ENCODE peak calls at places on chromosomes 7 and 10, in five cellular contexts. E, C, M, Y and I are unnamed samples.

GRCh38 chr10:11401314-11402222 is 209.9 kb downstream of the USP6NL start:
- DNase-seq in E (no peak), C (no peak), M (no peak), Y (no peak), I (no peak)

GRCh38 chr7:32515890-32516550 is 20.7 kb downstream of the AVL9 start:
- DNase-seq in Y (no peak), M (no peak), E (peak; percentile 92), C (no peak), I (no peak)

GRCh38 chr10:48241301-48241700 is 33.2 kb downstream of the FRMPD2 start:
- DNase-seq in C (no peak), M (no peak), E (no peak), Y (no peak), I (no peak)

GRCh38 chr7:80054356-80054755 is 80.3 kb upstream of the GNAI1 start:
- DNase-seq in M (no peak), Y (no peak), E (no peak), C (no peak), I (no peak)

GRCh38 chr10:110870823-110871235 is 899 bp upstream of the PDCD4 start:
- DNase-seq in E (no peak), M (no peak), Y (no peak), C (no peak), I (no peak)

GRCh38 chr10:51804861-51805260 is 105.5 kb upstream of the CSTF2T start:
- DNase-seq in E (no peak), M (no peak), C (no peak), Y (no peak), I (no peak)

GRCh38 chr7:105782391-105783063 is 93.9 kb downstream of the ATXN7L1 start:
- DNase-seq in M (no peak), C (no peak), E (no peak), Y (no peak), I (peak; percentile 53)

GRCh38 chr10:60430017-60430416 is 40.3 kb upstream of the ANK3 start:
- DNase-seq in M (no peak), E (no peak), Y (no peak), C (no peak), I (no peak)

GRCh38 chr7:45241339-45242109 is 83.9 kb downstream of the RAMP3 start:
- DNase-seq in E (no peak), C (no peak), M (peak; percentile 58), Y (peak; percentile 38), I (no peak)

GRCh38 chr10:112838784-112839481 is 111.1 kb upstream of the TCF7L2 start:
- DNase-seq in E (no peak), M (no peak), Y (peak; percentile 67), C (no peak), I (no peak)

GRCh38 chr10:48678041-48678440 is 6.6 kb upstream of the WDFY4 start:
- DNase-seq in M (no peak), Y (no peak), E (no peak), C (no peak), I (no peak)

GRCh38 chr10:85043207-85043606 is 714.8 kb downstream of the CCSER2 start:
- DNase-seq in M (no peak), C (no peak), E (no peak), Y (peak; percentile 45), I (no peak)

GRCh38 chr7:130131964-130132875 is 61.9 kb downstream of the KLHDC10 start:
- DNase-seq in C (no peak), E (no peak), M (peak; percentile 88), Y (no peak), I (no peak)

GRCh38 chr10:74836855-74837254 is 10.5 kb downstream of the KAT6B start:
- DNase-seq in Y (no peak), E (no peak), M (no peak), C (no peak), I (no peak)

GRCh38 chr7:155209920-155210319 is 87.8 kb upstream of the INSIG1 start:
- DNase-seq in Y (no peak), E (no peak), M (no peak), C (no peak), I (no peak)

GRCh38 chr10:266974-267425 is 131.7 kb downstream of the ZMYND11 start:
- DNase-seq in M (no peak), E (no peak), C (peak; percentile 23), Y (no peak), I (no peak)

GRCh38 chr10:28891058-28891713 is 213.9 kb downstream of the BAMBI start:
- DNase-seq in M (no peak), C (no peak), E (no peak), Y (no peak), I (no peak)

GRCh38 chr7:67371429-67372305 is 375.0 kb downstream of the TYW1 start:
- DNase-seq in E (peak; percentile 70), M (peak; percentile 87), C (peak; percentile 21), Y (peak; percentile 85), I (peak; percentile 87)

GRCh38 chr7:106542550-106543220 is 118.3 kb downstream of the CCDC71L start:
- DNase-seq in Y (no peak), C (peak; percentile 57), M (peak; percentile 77), E (peak; percentile 48), I (peak; percentile 75)

DNA sequence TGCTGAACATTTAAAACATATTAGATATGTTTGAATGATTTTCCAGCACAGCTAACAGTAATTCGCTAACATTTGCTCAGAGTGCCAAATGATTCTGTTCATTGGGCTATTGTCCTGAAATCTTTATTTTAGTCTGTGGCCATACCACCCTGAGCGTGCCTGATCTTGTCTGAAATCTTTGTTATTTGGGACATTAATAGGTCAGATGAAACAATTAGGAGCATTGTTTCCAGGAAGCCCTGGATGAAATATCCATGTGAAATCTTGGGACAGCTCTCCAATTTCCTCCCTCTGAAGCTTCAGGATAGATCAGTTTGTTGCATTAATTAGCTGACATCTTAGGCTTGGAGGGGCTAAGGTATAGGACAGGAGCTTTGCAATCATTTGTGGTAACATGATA is 512.0 kb downstream of the KIF20B start:
- DNase-seq in E (no peak), M (no peak), C (no peak), Y (no peak), I (no peak)
- TF ChIP-seq HDAC2 in E (no peak), M (no peak), C (no peak), Y (no peak), I (no peak)

DNA sequence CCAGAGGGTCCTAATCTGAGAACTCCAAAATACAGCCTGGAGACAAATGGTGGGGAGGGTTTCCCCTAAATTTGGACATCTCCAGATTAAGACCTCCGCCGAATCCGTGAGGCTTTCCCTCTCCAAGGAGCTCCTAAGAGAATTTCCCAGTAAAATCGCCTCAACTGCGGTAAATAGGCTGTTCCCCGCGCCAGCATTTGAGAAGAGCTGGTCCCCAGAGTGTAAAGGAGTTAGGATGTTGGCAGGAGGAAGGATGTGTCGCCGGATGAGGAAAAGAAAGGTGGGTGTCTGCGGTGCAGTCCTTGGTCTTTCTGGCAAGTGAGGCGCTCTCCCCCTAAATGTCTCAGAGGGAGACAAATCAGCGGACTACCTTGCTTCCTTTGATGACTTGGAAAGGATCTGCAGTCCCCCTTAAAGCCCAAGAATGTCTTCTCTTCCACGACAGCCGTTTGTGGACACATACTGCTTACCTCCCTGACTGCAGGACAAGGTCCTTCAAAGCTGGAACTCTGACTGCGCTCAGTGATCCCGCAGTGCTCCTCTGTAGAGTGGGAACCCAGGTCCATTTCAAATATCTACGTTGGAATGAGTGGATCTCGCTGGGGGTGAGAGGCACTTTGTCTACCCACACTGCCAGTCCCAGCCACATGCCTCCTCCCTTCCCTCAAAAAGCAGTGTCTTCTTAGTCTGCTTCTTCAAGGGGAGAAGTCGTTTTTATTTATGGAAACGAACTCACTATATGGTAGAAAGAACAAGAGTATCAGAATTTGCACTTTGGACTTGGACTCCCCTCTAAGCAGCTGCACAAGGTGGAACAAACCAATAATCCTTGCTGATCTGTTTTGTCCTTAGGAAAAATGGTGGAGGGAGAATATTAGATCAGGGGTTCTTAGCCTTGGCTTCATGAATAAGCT is 1.0 kb upstream of the DLG5 start:
- DNase-seq in Y (peak; percentile 67), E (no peak), M (no peak), C (no peak), I (no peak)
- TF ChIP-seq HDAC2 in Y (no peak), E (no peak), M (no peak), C (no peak), I (no peak)

DNA sequence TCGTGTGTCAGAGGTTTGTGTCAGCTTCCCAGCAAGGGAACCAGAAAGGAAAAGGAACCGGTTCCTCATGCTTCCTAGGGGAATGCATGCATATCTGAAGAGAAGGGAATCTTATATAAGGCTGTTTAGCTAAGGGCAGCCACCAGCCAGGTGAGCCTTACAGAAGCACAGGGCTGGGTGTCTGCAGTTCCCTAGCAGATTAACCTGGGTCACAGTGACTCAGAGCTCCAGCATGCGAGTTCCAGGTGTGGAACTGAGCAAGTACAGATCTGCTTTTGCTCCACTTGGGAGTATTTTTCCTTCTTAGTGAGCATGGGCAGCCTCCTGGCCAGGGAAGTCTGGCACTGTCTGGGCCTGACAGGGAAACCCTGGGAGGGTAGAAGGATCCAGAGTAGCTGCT is 957 bp upstream of the ANKRD2 start:
- DNase-seq in M (no peak), E (no peak), Y (no peak), C (no peak), I (no peak)
- TF ChIP-seq HDAC2 in M (no peak), E (no peak), Y (no peak), C (no peak), I (no peak)

DNA sequence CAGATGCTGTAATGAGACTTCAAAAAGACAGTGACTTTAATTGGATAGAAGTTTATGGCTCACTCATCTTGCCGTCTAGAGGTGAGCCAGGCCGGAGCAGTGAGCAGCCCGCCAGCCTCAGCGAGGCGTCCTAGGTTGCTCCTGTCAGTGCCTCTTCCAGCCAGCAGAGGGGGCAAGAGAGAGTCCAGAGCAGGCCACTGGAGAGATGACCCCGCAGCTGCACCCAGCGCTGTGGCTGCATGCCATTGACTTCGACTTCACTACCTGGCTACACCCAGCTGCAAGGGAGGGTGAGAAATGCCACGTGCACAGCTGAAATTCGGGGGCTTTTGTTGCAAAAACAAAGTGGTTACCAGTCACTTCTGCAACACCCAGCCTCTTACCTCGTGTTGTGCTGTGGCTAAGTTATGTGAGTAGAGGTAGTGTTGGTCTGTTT is 26.5 kb downstream of the NUB1 start:
- DNase-seq in Y (peak; percentile 91), M (peak; percentile 92), E (peak; percentile 68), C (no peak), I (peak; percentile 77)
- TF ChIP-seq HDAC2 in Y (no peak), M (no peak), E (no peak), C (no peak), I (no peak)

GRCh38 chr7:5773661-5774086 is 7.8 kb downstream of the RNF216 start:
- DNase-seq in Y (no peak), M (no peak), E (peak; percentile 63), C (no peak), I (no peak)
- TF ChIP-seq HDAC2 in Y (no peak), M (no peak), E (no peak), C (no peak), I (no peak)

GRCh38 chr10:21954690-21955089 is 48.8 kb downstream of the DNAJC1 start:
- DNase-seq in C (no peak), Y (no peak), E (no peak), M (no peak), I (no peak)

GRCh38 chr10:21950566-21950965 is 53.0 kb downstream of the DNAJC1 start:
- DNase-seq in C (no peak), E (no peak), Y (no peak), M (no peak), I (no peak)

GRCh38 chr10:21954132-21954531 is 49.4 kb downstream of the DNAJC1 start:
- DNase-seq in E (no peak), C (no peak), Y (no peak), M (no peak), I (no peak)

DNA sequence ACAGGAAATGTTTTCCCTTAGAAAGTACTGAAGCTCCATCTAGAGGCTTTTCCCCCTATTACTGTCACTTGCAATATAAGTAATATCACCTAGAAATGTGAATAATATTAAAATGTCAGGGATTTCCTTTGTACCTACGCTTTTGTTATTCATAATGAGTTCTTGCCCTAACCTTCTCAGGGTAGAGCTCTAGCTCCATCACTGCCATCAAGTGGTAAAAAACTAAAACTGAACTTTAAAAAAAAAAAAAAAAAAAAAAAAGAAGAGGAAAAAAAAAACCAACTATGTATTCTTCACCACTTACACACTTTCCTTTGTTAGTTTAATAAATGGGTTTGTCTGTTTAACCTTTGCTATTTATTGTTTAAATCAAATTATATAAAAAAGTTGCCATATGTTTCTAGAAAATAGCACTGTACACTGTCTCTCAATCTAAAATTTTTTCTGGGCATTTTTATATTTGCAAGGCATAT is 49.9 kb downstream of the DNAJC1 start:
- DNase-seq in M (peak; percentile 45), C (no peak), E (peak; percentile 36), Y (no peak), I (peak; percentile 57)
- TF ChIP-seq HDAC2 in M (no peak), C (no peak), E (no peak), Y (no peak), I (no peak)